ENCODE peak calls at places on chromosome 4, in nine cellular contexts. V is heart right ventricle, P is thoracic aorta, A is left lung, J is fibroblast of villous mesenchyme, F is WERI-Rb-1, W is left ventricle myocardium inferior, G is GM12864, B is colonic mucosa. N is an unnamed sample.

GRCh38 chr4:74311696-74312313 is 3.5 kb downstream of the EPGN start:
- DNase-seq in V (no peak), P (no peak), A (no peak), J (peak; percentile 73), F (peak; percentile 32), W (no peak), G (peak; percentile 42), B (peak; percentile 47), N (peak; percentile 36)

GRCh38 chr4:53003959-53004358 is 141.8 kb downstream of the RASL11B start:
- DNase-seq in V (no peak), P (no peak), A (no peak), J (no peak), F (no peak), W (no peak), G (no peak), B (no peak), N (no peak)

GRCh38 chr4:186920486-186920885 is 196.8 kb upstream of the FAT1 start:
- DNase-seq in V (no peak), P (no peak), A (no peak), J (peak; percentile 77), F (no peak), W (no peak), G (no peak), B (no peak), N (no peak)

GRCh38 chr4:78032446-78032845 is 24.7 kb upstream of the FRAS1 start:
- DNase-seq in V (no peak), P (no peak), A (no peak), J (no peak), F (peak; percentile 24), W (no peak), G (no peak), B (no peak), N (no peak)

GRCh38 chr4:15232725-15233597 is 194.9 kb upstream of the C1QTNF7 start:
- DNase-seq in V (no peak), P (no peak), A (no peak), J (peak; percentile 55), F (peak; percentile 59), W (no peak), G (no peak), B (no peak), N (no peak)

GRCh38 chr4:168710353-168710946 is 213.6 kb downstream of the PALLD start:
- DNase-seq in V (no peak), P (no peak), A (no peak), J (peak; percentile 83), F (peak; percentile 29), W (no peak), G (no peak), B (peak; percentile 32), N (no peak)

GRCh38 chr4:52925531-52925968 is 63.4 kb downstream of the RASL11B start:
- DNase-seq in V (no peak), P (no peak), A (no peak), J (no peak), F (peak; percentile 50), W (no peak), G (no peak), B (no peak), N (no peak)

GRCh38 chr4:72313121-72313520 is 255.9 kb downstream of the ADAMTS3 start:
- DNase-seq in V (no peak), P (no peak), A (no peak), J (no peak), F (no peak), W (no peak), G (no peak), B (no peak), N (no peak)

GRCh38 chr4:74444891-74445642 is at the start of gene AREG:
- DNase-seq in V (peak; percentile 62), P (peak; percentile 33), A (peak; percentile 94), J (peak; percentile 85), F (peak; percentile 60), W (peak; percentile 75), G (peak; percentile 50), B (peak; percentile 90), N (peak; percentile 36)

GRCh38 chr4:185656467-185656890 is 121.2 kb upstream of the PDLIM3 start:
- DNase-seq in V (peak; percentile 37), P (no peak), A (peak; percentile 63), J (peak; percentile 34), F (no peak), W (peak; percentile 47), G (no peak), B (no peak), N (no peak)

GRCh38 chr4:82358773-82359324 is 14.9 kb downstream of the HNRNPD start:
- DNase-seq in V (no peak), P (no peak), A (no peak), J (peak; percentile 16), F (no peak), W (no peak), G (no peak), B (no peak), N (no peak)

GRCh38 chr4:137274404-137274803 is 257.9 kb downstream of the PCDH18 start:
- DNase-seq in V (no peak), P (no peak), A (no peak), J (peak; percentile 69), F (no peak), W (no peak), G (no peak), B (no peak), N (no peak)

GRCh38 chr4:100935090-100935489 is 412.2 kb downstream of the PPP3CA start:
- DNase-seq in V (no peak), P (no peak), A (no peak), J (no peak), F (no peak), W (no peak), G (no peak), B (no peak), N (peak; percentile 23)

GRCh38 chr4:16694491-16695276 is 203.8 kb downstream of the LDB2 start:
- DNase-seq in V (no peak), P (no peak), A (no peak), J (no peak), F (no peak), W (no peak), G (no peak), B (no peak), N (no peak)

DNA sequence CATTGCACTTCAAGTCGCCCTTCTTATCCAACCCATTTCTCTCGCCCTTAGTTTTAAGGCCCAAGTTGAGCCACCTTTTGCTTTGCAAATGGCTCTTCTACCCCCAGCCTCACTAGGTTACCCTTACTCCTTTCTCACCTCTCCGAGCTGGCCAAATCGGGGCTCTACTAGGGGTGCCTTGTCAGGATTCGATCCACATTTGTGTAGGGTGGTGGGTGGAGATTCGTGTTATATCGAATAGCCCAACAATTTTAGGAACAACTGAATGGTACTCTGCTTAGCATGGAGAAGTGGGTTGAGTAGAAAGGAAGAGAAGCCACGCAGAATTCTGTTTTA is 3.5 kb downstream of the SLIT2 start:
- DNase-seq in V (no peak), P (no peak), A (no peak), J (no peak), F (no peak), W (no peak), G (no peak), B (no peak), N (no peak)
- H3K4me3 ChIP-seq in V (peak overlapping the region; percentile 69), P (peak overlapping the region; percentile 95), A (peak overlapping the region; percentile 47), J (peak overlapping the region; percentile 78), F (peak overlapping the region; percentile 70), W (peak overlapping the region; percentile 73), G (no peak overlapping the region), B (peak overlapping the region; percentile 51), N (no peak overlapping the region)

GRCh38 chr4:20393486-20394100 is 141.9 kb downstream of the SLIT2 start:
- DNase-seq in V (no peak), P (no peak), A (no peak), J (no peak), F (no peak), W (no peak), G (no peak), B (no peak), N (no peak)
- H3K4me3 ChIP-seq in V (no peak overlapping the region), P (peak overlapping the region; percentile 10), A (no peak overlapping the region), J (no peak overlapping the region), F (no peak overlapping the region), W (no peak overlapping the region), G (no peak overlapping the region), B (no peak overlapping the region), N (no peak overlapping the region)

DNA sequence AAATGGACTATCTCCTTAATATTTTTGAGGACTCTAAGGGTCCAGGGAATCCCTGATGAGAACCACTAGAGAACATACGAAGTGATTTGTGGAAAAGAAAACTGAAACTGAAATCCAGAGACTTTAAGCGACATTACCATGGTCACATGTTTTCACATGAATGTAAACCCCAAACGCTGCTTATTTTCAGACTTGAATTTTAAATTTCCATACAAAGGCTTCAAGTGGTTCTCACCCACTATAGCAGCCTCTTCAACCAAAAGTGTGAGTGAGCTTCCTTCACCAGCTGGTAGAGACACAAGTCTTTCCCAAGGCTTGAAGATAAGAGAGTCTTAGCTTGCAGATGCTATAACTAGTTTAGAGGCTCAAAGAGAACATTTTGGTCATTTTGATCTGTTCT is 232.7 kb downstream of the MGST2 start:
- DNase-seq in V (no peak), P (no peak), A (no peak), J (no peak), F (no peak), W (no peak), G (no peak), B (no peak), N (no peak)
- H3K4me3 ChIP-seq in V (no peak overlapping the region), P (no peak overlapping the region), A (peak overlapping the region; percentile 7), J (no peak overlapping the region), F (no peak overlapping the region), W (no peak overlapping the region), G (no peak overlapping the region), B (no peak overlapping the region), N (no peak overlapping the region)

GRCh38 chr4:68734095-68734494 is 63.6 kb upstream of the UGT2B15 start:
- DNase-seq in V (no peak), P (no peak), A (no peak), J (no peak), F (no peak), W (no peak), G (no peak), B (no peak), N (no peak)
- H3K4me3 ChIP-seq in V (no peak overlapping the region), P (no peak overlapping the region), A (no peak overlapping the region), J (no peak overlapping the region), F (no peak overlapping the region), W (no peak overlapping the region), G (no peak overlapping the region), B (no peak overlapping the region), N (no peak overlapping the region)

GRCh38 chr4:188110036-188110435 is 633 bp upstream of the TRIML2 start:
- DNase-seq in V (no peak), P (no peak), A (no peak), J (no peak), F (no peak), W (no peak), G (no peak), B (no peak), N (no peak)
- H3K4me3 ChIP-seq in V (no peak overlapping the region), P (no peak overlapping the region), A (no peak overlapping the region), J (no peak overlapping the region), F (no peak overlapping the region), W (no peak overlapping the region), G (no peak overlapping the region), B (no peak overlapping the region), N (no peak overlapping the region)

GRCh38 chr4:105257817-105258495 is 111.3 kb downstream of the TET2 start:
- DNase-seq in V (no peak), P (no peak), A (no peak), J (no peak), F (no peak), W (no peak), G (no peak), B (no peak), N (no peak)
- H3K4me3 ChIP-seq in V (no peak overlapping the region), P (no peak overlapping the region), A (no peak overlapping the region), J (no peak overlapping the region), F (no peak overlapping the region), W (no peak overlapping the region), G (no peak overlapping the region), B (no peak overlapping the region), N (no peak overlapping the region)

N was measured in Jurkat, Clone E6-1.